ENCODE peak calls at places on chromosome 19, in four cellular contexts. J is body of pancreas, D is tibial artery, N is psoas muscle. M is an unnamed sample.

GRCh38 chr19:18496167-18496979 is 25.5 kb downstream of the ELL start:
- DNase-seq in N (no peak), J (peak; percentile 78), D (no peak), M (no peak)

GRCh38 chr19:17909017-17909732 is 23.6 kb upstream of the CCDC124 start:
- DNase-seq in N (no peak), D (no peak), J (peak; percentile 55), M (no peak)

GRCh38 chr19:54518844-54519243 is 16.2 kb downstream of the LAIR2 start:
- DNase-seq in D (no peak), J (no peak), N (no peak), M (no peak)

GRCh38 chr19:296476-297225 is 5.4 kb upstream of the PLPP2 start:
- DNase-seq in J (no peak), N (no peak), D (peak; percentile 67), M (no peak)

GRCh38 chr19:21109116-21109515 is 27.1 kb downstream of the ZNF714 start:
- DNase-seq in N (no peak), J (no peak), D (no peak), M (no peak)

GRCh38 chr19:8445488-8446001 is 770 bp downstream of the HNRNPM start:
- DNase-seq in D (peak; percentile 41), J (peak; percentile 63), N (peak; percentile 58), M (no peak)

GRCh38 chr19:29311391-29311790 is 98.4 kb upstream of the UQCRFS1 start:
- DNase-seq in J (no peak), D (no peak), N (no peak), M (no peak)

GRCh38 chr19:14300281-14300680 is 81.0 kb upstream of the ADGRE5 start:
- DNase-seq in N (no peak), J (no peak), D (no peak), M (no peak)

GRCh38 chr19:45554481-45554880 is 30.1 kb downstream of the OPA3 start:
- DNase-seq in J (no peak), D (no peak), N (no peak), M (no peak)

GRCh38 chr19:43739419-43739818 is 15.3 kb downstream of the SMG9 start:
- DNase-seq in N (no peak), J (no peak), D (no peak), M (no peak)

GRCh38 chr19:14530005-14530348 is 583 bp downstream of the TECR start:
- DNase-seq in N (no peak), J (no peak), D (no peak), M (no peak)

GRCh38 chr19:21835429-21835809 is 563 bp downstream of the ZNF43 start:
- DNase-seq in N (no peak), J (no peak), D (no peak), M (no peak)

GRCh38 chr19:10318807-10319426 is 3.1 kb upstream of the FDX2 start:
- DNase-seq in D (no peak), N (no peak), J (no peak), M (no peak)

GRCh38 chr19:10554760-10555612 is 10.8 kb downstream of the KRI1 start:
- DNase-seq in N (no peak), D (no peak), J (no peak), M (no peak)

GRCh38 chr19:30653646-30654386 is 281.6 kb downstream of the ZNF536 start:
- DNase-seq in D (no peak), J (peak; percentile 43), N (no peak), M (no peak)

GRCh38 chr19:48123907-48124675 is 13.5 kb upstream of the PLA2G4C start:
- DNase-seq in D (no peak), J (no peak), N (no peak), M (no peak)

GRCh38 chr19:49427855-49428546 is 2.8 kb downstream of the GFY start:
- DNase-seq in N (no peak), D (no peak), J (no peak), M (no peak)
- H3K4me3 ChIP-seq in N (peak overlapping the region; percentile 7), D (no peak overlapping the region), J (no peak overlapping the region), M (peak overlapping the region; percentile 23)

DNA sequence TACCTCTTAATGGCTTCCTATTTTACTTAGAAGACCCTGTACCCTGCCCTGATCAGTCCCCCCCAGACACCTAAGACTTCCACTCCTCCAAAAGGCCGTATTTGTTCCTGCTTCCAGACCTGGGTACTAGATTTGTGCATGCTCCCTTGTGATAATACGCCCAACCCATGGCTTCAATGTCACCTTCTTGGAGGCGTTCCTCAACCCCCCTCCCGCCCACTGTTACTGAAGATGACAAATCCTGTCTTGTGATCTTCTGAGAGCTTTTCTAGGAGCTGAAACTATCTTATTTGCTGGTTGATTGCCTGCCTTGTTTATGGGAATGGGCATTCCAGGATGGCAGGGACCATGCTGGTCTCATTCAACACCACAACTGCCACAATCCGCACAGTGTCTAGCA is 9.4 kb downstream of the SLC25A23 start:
- DNase-seq in N (no peak), D (no peak), J (no peak), M (no peak)
- H3K36me3 ChIP-seq in N (peaks cover 73% of the 10 kb centered on the region), D (peaks cover 42% of the 10 kb centered on the region), J (no peaks in the 10 kb centered on the region), M (peaks cover 36% of the 10 kb centered on the region)

GRCh38 chr19:12715102-12715501 is 8.6 kb downstream of the TNPO2 start:
- DNase-seq in N (no peak), D (no peak), J (no peak), M (no peak)
- H3K4me3 ChIP-seq in N (no peak overlapping the region), D (no peak overlapping the region), J (no peak overlapping the region), M (no peak overlapping the region)

GRCh38 chr19:40672573-40673299 is 17.7 kb downstream of the NUMBL start:
- DNase-seq in J (no peak), D (no peak), N (no peak), M (no peak)
- H3K36me3 ChIP-seq in J (no peaks in the 10 kb centered on the region), D (peaks cover 82% of the 10 kb centered on the region), N (peaks cover 92% of the 10 kb centered on the region), M (peaks cover 90% of the 10 kb centered on the region)

GRCh38 chr19:3409346-3410064 is 43.1 kb downstream of the NFIC start:
- DNase-seq in N (peak; percentile 91), J (peak; percentile 53), D (no peak), M (no peak)
- H3K4me3 ChIP-seq in N (peak overlapping the region; percentile 54), J (no peak overlapping the region), D (no peak overlapping the region), M (no peak overlapping the region)

GRCh38 chr19:34337747-34338146 is 27.2 kb upstream of the GPI start:
- DNase-seq in D (no peak), N (no peak), J (peak; percentile 76), M (no peak)
- H3K36me3 ChIP-seq in D (peaks cover 53% of the 10 kb centered on the region), N (peaks cover 91% of the 10 kb centered on the region), J (peaks cover 23% of the 10 kb centered on the region), M (peaks cover 31% of the 10 kb centered on the region)